ENCODE peak calls at places on chromosomes 6 and 20, in seven cellular contexts. N, G, J, K, U, F and L are unnamed samples. For H3K4me1, the result is how much of the 10 kb centered on the place peaks cover.

GRCh38 chr6:79694623-79695311 is 63.6 kb downstream of the SH3BGRL2 start:
- DNase-seq in N (no peak), F (no peak), J (no peak), G (no peak), U (no peak), K (no peak), L (no peak)

GRCh38 chr6:88748141-88748540 is 215.3 kb downstream of the RNGTT start:
- DNase-seq in F (no peak), J (no peak), U (no peak), G (no peak), K (no peak), N (no peak), L (no peak)

GRCh38 chr6:14129572-14129971 is 12.0 kb downstream of the CD83 start:
- DNase-seq in N (peak), U (peak), K (peak), F (no peak), J (peak), G (no peak), L (no peak)

GRCh38 chr6:41247288-41247865 is 19.2 kb downstream of the TREML4 start:
- DNase-seq in K (no peak), J (no peak), G (no peak), N (no peak), F (no peak), U (no peak), L (no peak)

GRCh38 chr6:62541502-62541901 is 255.5 kb upstream of the KHDRBS2 start:
- DNase-seq in J (no peak), F (no peak), N (no peak), G (no peak), K (no peak), U (no peak), L (no peak)

GRCh38 chr6:40152701-40153100 is 218.4 kb upstream of the MOCS1 start:
- DNase-seq in U (no peak), F (no peak), N (no peak), K (no peak), J (no peak), G (no peak), L (no peak)

GRCh38 chr6:105592329-105592728 is 189.4 kb upstream of the PREP start:
- DNase-seq in U (no peak), N (no peak), J (peak), G (no peak), K (no peak), F (no peak), L (no peak)

GRCh38 chr20:49913399-49914047 is 1.8 kb downstream of the SPATA2 start:
- DNase-seq in U (no peak), F (no peak), N (no peak), K (no peak), G (no peak), J (no peak), L (no peak)

GRCh38 chr6:29589423-29590048 is 4.6 kb downstream of the OR2H2 start:
- DNase-seq in J (no peak), G (no peak), U (no peak), K (no peak), N (peak), F (peak), L (no peak)

GRCh38 chr6:41527721-41528408 is 18.3 kb upstream of the FOXP4 start:
- DNase-seq in J (no peak), F (no peak), U (no peak), N (no peak), G (no peak), K (no peak), L (no peak)

GRCh38 chr6:132390017-132390416 is 11.3 kb downstream of the MOXD1 start:
- DNase-seq in G (no peak), N (no peak), J (no peak), U (no peak), F (no peak), K (no peak), L (no peak)

GRCh38 chr6:111263837-111264236 is 176.5 kb downstream of the SLC16A10 start:
- DNase-seq in U (no peak), G (no peak), F (no peak), J (no peak), K (no peak), N (no peak), L (no peak)

GRCh38 chr6:168909288-168909687 is 344.4 kb downstream of the THBS2 start:
- DNase-seq in N (no peak), K (no peak), U (no peak), G (no peak), F (no peak), J (no peak), L (no peak)

GRCh38 chr6:75204959-75205775 is 686 bp downstream of the COL12A1 start:
- DNase-seq in F (no peak), N (peak), G (peak), U (peak), J (peak), K (no peak), L (peak)

GRCh38 chr6:76003686-76004085 is 68.8 kb downstream of the IMPG1 start:
- DNase-seq in J (no peak), N (no peak), U (no peak), G (no peak), K (no peak), F (no peak), L (no peak)

GRCh38 chr6:169990095-169991030 is 238.9 kb downstream of the ERMARD start:
- DNase-seq in F (no peak), K (no peak), U (peak), G (no peak), J (peak), N (no peak), L (peak)

GRCh38 chr20:21640556-21640955 is 64.9 kb upstream of the PAX1 start:
- DNase-seq in G (no peak), K (no peak), N (no peak), F (no peak), J (no peak), U (no peak), L (no peak)

GRCh38 chr20:49706548-49707517 is 6.8 kb downstream of the B4GALT5 start:
- DNase-seq in G (no peak), U (no peak), J (no peak), F (no peak), K (no peak), N (no peak), L (no peak)

GRCh38 chr20:42484335-42484734 is 705.4 kb downstream of the PTPRT start:
- DNase-seq in N (peak), G (no peak), F (no peak), U (no peak), J (no peak), K (no peak), L (no peak)

GRCh38 chr6:38273325-38273724 is 366.4 kb downstream of the BTBD9 start:
- DNase-seq in U (no peak), F (no peak), N (no peak), G (no peak), K (no peak), J (no peak), L (no peak)

GRCh38 chr6:43736211-43736786 is 33.7 kb upstream of the VEGFA start:
- DNase-seq in F (no peak), K (no peak), G (no peak), J (peak), U (peak), N (no peak), L (peak)

GRCh38 chr20:49230021-49230420 is 10.8 kb downstream of the DDX27 start:
- DNase-seq in J (peak), G (no peak), K (no peak), U (no peak), N (no peak), F (no peak), L (no peak)

GRCh38 chr6:151627689-151628444 is 134.1 kb downstream of the CCDC170 start:
- DNase-seq in N (no peak), U (no peak), G (no peak), F (no peak), K (no peak), J (no peak), L (no peak)

GRCh38 chr6:92700411-92700810 is 718.9 kb downstream of the EPHA7 start:
- DNase-seq in N (no peak), J (no peak), K (no peak), G (no peak), U (no peak), F (no peak), L (no peak)

GRCh38 chr20:3784863-3785239 is 1.7 kb downstream of the CENPB start:
- DNase-seq in J (no peak), G (no peak), K (no peak), U (no peak), F (no peak), N (no peak), L (no peak)
- H3K4me3 ChIP-seq in J (peak), G (peak), K (peak), U (peak), F (no peak), N (peak), L (peak)

GRCh38 chr6:6586167-6586566 is 2.4 kb upstream of the LY86 start:
- DNase-seq in G (no peak), J (no peak), U (no peak), K (no peak), N (no peak), F (no peak), L (no peak)
- H3K4me1 ChIP-seq in G (under half), J (under half), U (under half), K (under half), N (under half), F (under half), L (under half)

GRCh38 chr6:33812669-33813068 is 8.9 kb upstream of the MLN start:
- DNase-seq in U (peak), K (peak), F (no peak), N (peak), G (peak), J (no peak), L (peak)
- TF ChIP-seq CTCF in U (no peak), K (peak), F (no peak), N (peak), G (peak), J (no peak), L (no peak)

GRCh38 chr6:1136856-1137255 is 175.0 kb upstream of the FOXQ1 start:
- DNase-seq in G (no peak), N (no peak), F (no peak), J (no peak), U (no peak), K (no peak), L (no peak)
- H3K4me3 ChIP-seq in G (no peak), N (no peak), F (no peak), J (no peak), U (no peak), K (no peak), L (no peak)